ENCODE peak calls at places on chromosomes 2 and 18, in six cellular contexts. N is upper lobe of left lung; J is astrocyte; U is CD8-positive, alpha-beta T cell; M is iPS DF 6.9; S is GM06990. E is an unnamed sample.

GRCh38 chr2:231467613-231468525 is 3.6 kb upstream of the NCL start:
- DNase-seq in N (no peak), S (no peak), U (no peak), J (no peak), M (no peak), E (no peak)

GRCh38 chr2:188303363-188304031 is 11.8 kb downstream of the GULP1 start:
- DNase-seq in S (no peak), U (no peak), J (peak; percentile 81), M (peak; percentile 91), N (no peak), E (peak; percentile 70)

GRCh38 chr2:165287083-165287778 is 48.0 kb downstream of the SCN2A start:
- DNase-seq in M (no peak), J (no peak), U (no peak), S (no peak), N (no peak), E (no peak)

GRCh38 chr2:100422320-100422719 is 4.9 kb upstream of the CHST10 start:
- DNase-seq in U (no peak), J (peak; percentile 10), N (no peak), M (peak; percentile 41), S (no peak), E (peak; percentile 61)

GRCh38 chr2:15943378-15943851 is 3.1 kb downstream of the MYCN start:
- DNase-seq in J (no peak), N (peak; percentile 65), U (no peak), S (no peak), M (no peak), E (no peak)

GRCh38 chr18:25646971-25647370 is 295.0 kb upstream of the ZNF521 start:
- DNase-seq in J (peak; percentile 94), S (no peak), U (no peak), N (no peak), M (no peak), E (peak; percentile 16)

GRCh38 chr2:171159326-171160118 is 1.2 kb downstream of the TLK1 start:
- DNase-seq in U (peak; percentile 69), M (no peak), J (peak; percentile 56), S (peak; percentile 77), N (no peak), E (peak; percentile 82)

GRCh38 chr18:64806232-64806631 is 657.3 kb upstream of the LINC00305 start:
- DNase-seq in J (no peak), N (no peak), M (no peak), S (no peak), U (no peak), E (no peak)

GRCh38 chr2:240593703-240594451 is 7.3 kb downstream of the CAPN10 start:
- DNase-seq in M (no peak), U (no peak), S (no peak), N (peak; percentile 69), J (no peak), E (no peak)

GRCh38 chr2:88739985-88740600 is 48.6 kb downstream of the RPIA start:
- DNase-seq in N (no peak), S (peak; percentile 32), J (peak; percentile 31), U (peak; percentile 80), M (peak; percentile 66), E (peak; percentile 83)

GRCh38 chr18:74281011-74281638 is 10.6 kb downstream of the CYB5A start:
- DNase-seq in S (no peak), U (no peak), N (no peak), J (no peak), M (no peak), E (no peak)

GRCh38 chr2:230773039-230773773 is 60.6 kb downstream of the CAB39 start:
- DNase-seq in S (no peak), J (no peak), N (no peak), M (no peak), U (no peak), E (no peak)

GRCh38 chr2:65425276-65425675 is 7.1 kb downstream of the SPRED2 start:
- DNase-seq in J (no peak), M (no peak), S (no peak), U (no peak), N (no peak), E (no peak)

GRCh38 chr18:76449110-76449453 is 46.0 kb downstream of the ZNF516 start:
- DNase-seq in M (no peak), U (peak; percentile 34), N (no peak), J (no peak), S (no peak), E (no peak)

GRCh38 chr18:31513189-31513907 is 15.4 kb downstream of the DSG2 start:
- DNase-seq in J (peak; percentile 88), S (no peak), M (no peak), U (no peak), N (no peak), E (no peak)

GRCh38 chr18:7596133-7596532 is 29.0 kb downstream of the PTPRM start:
- DNase-seq in M (no peak), S (no peak), J (no peak), U (no peak), N (no peak), E (no peak)

GRCh38 chr2:71687412-71687811 is 234.1 kb downstream of the DYSF start:
- DNase-seq in S (no peak), U (no peak), M (no peak), J (no peak), N (no peak), E (no peak)

GRCh38 chr18:36031903-36032302 is 35.5 kb downstream of the RPRD1A start:
- DNase-seq in U (no peak), S (no peak), J (no peak), M (no peak), N (no peak), E (no peak)

GRCh38 chr2:224971214-224971613 is 71.1 kb downstream of the DOCK10 start:
- DNase-seq in N (no peak), J (no peak), S (peak; percentile 34), U (no peak), M (peak; percentile 43), E (no peak)

GRCh38 chr2:938181-939005 is 12.3 kb upstream of the SNTG2 start:
- DNase-seq in U (no peak), S (no peak), J (no peak), M (no peak), N (no peak), E (no peak)

GRCh38 chr2:234596696-234597575 is 100.1 kb upstream of the ARL4C start:
- DNase-seq in J (no peak), S (no peak), U (peak; percentile 11), N (no peak), M (no peak), E (no peak)

GRCh38 chr18:56747032-56747658 is 96.0 kb downstream of the WDR7 start:
- DNase-seq in N (no peak), M (no peak), U (no peak), J (no peak), S (no peak), E (no peak)

GRCh38 chr2:190315273-190315672 is 4.4 kb downstream of the HIBCH start:
- DNase-seq in J (no peak), S (no peak), N (no peak), U (no peak), M (no peak), E (no peak)

GRCh38 chr2:127423476-127423840 is 5.2 kb downstream of the PROC start:
- DNase-seq in M (no peak), S (no peak), N (peak; percentile 85), U (no peak), J (no peak), E (peak; percentile 33)

GRCh38 chr2:177467646-177468045 is 75.1 kb downstream of the AGPS start:
- DNase-seq in U (no peak), S (no peak), J (peak; percentile 84), N (no peak), M (no peak), E (peak; percentile 60)

GRCh38 chr2:215293879-215294278 is 18.0 kb upstream of the ATIC start:
- DNase-seq in J (no peak), N (no peak), M (no peak), U (no peak), S (no peak), E (no peak)

GRCh38 chr2:1581965-1582625 is 162.2 kb downstream of the PXDN start:
- DNase-seq in U (no peak), M (no peak), N (no peak), S (no peak), J (no peak), E (no peak)

GRCh38 chr2:210524533-210524932 is 31.9 kb upstream of the CPS1 start:
- DNase-seq in M (no peak), U (no peak), S (no peak), N (no peak), J (no peak), E (no peak)

GRCh38 chr2:229800997-229801754 is 86.8 kb upstream of the DNER start:
- DNase-seq in U (peak; percentile 82), S (no peak), J (peak; percentile 27), N (no peak), M (peak; percentile 43), E (peak; percentile 79)

GRCh38 chr18:3520230-3521085 is 70.5 kb downstream of the TGIF1 start:
- DNase-seq in N (no peak), M (no peak), J (no peak), S (no peak), U (no peak), E (no peak)

GRCh38 chr2:227163998-227164744 is at the start of the genes COL4A3 and COL4A4:
- DNase-seq in U (no peak), N (peak; percentile 93), S (peak; percentile 80), M (no peak), J (peak; percentile 8), E (peak; percentile 59)

GRCh38 chr2:172426635-172427255 is 641 bp upstream of the ITGA6 start:
- DNase-seq in S (no peak), U (no peak), J (no peak), M (no peak), N (no peak), E (no peak)

GRCh38 chr2:69734040-69734611 is 7.8 kb upstream of the ANXA4 start:
- DNase-seq in N (no peak), J (no peak), S (no peak), M (no peak), U (no peak), E (no peak)

GRCh38 chr2:208296610-208297009 is 30.6 kb downstream of the PIKFYVE start:
- DNase-seq in S (no peak), J (no peak), U (no peak), M (no peak), N (no peak), E (no peak)
- H3K36me3 ChIP-seq in S (peaks cover 2% of the 10 kb centered on the region), J (peaks cover 21% of the 10 kb centered on the region), U (peaks cover 24% of the 10 kb centered on the region), M (peaks cover 4% of the 10 kb centered on the region), N (peaks cover 60% of the 10 kb centered on the region), E (peaks cover 77% of the 10 kb centered on the region)

DNA sequence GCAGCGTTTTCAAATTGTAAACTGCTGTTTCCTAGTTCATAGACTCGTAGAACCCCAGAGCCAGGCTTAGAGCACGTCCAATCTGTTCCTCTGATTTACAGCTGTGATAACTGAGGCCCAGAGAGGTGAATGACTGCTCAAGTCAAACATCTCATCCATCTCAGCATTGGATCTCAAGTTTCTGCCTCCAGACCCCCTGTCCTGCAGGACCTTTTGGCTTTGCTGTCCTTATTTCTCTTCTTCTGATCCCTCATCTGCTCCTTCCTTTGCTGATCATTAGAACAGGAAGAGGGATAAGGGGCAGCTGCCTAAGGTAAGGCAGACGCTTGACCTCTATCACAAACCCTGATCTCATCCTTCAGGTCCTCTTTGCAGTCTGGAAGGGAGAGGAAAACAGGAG is 58.5 kb upstream of the CREB1 start:
- DNase-seq in U (no peak), J (no peak), M (no peak), S (no peak), N (no peak), E (no peak)
- H3K36me3 ChIP-seq in U (no peaks in the 10 kb centered on the region), J (no peaks in the 10 kb centered on the region), M (no peaks in the 10 kb centered on the region), S (no peaks in the 10 kb centered on the region), N (no peaks in the 10 kb centered on the region), E (no peaks in the 10 kb centered on the region)

GRCh38 chr18:63405986-63406385 is 16.3 kb downstream of the VPS4B start:
- DNase-seq in M (no peak), J (no peak), N (no peak), U (no peak), S (no peak), E (no peak)
- H3K36me3 ChIP-seq in M (peaks cover 11% of the 10 kb centered on the region), J (peaks cover 54% of the 10 kb centered on the region), N (peaks cover 98% of the 10 kb centered on the region), U (peaks cover 53% of the 10 kb centered on the region), S (peaks cover 8% of the 10 kb centered on the region), E (peaks cover 84% of the 10 kb centered on the region)

GRCh38 chr2:200471324-200471848 is 38.5 kb downstream of the KCTD18 start:
- DNase-seq in N (no peak), S (peak; percentile 66), M (no peak), U (no peak), J (no peak), E (peak; percentile 64)
- H3K36me3 ChIP-seq in N (peaks cover 75% of the 10 kb centered on the region), S (no peaks in the 10 kb centered on the region), M (peaks cover 44% of the 10 kb centered on the region), U (no peaks in the 10 kb centered on the region), J (peaks cover 38% of the 10 kb centered on the region), E (peaks cover 74% of the 10 kb centered on the region)